ENCODE peak calls at places on chromosomes 16 and 17, in eight cellular contexts. One of them, this sample, is unnamed.

GRCh38 chr16:85970712-85971220 is 71.8 kb downstream of the IRF8 start:
- DNase-seq in A549: no peak
- DNase-seq in breast epithelium: no peak
- DNase-seq in GM12865: no peak
- DNase-seq in AG10803: no peak
- DNase-seq in GM23338: no peak
- DNase-seq in hepatocyte: peak; percentile 40
- DNase-seq in astrocyte: peak; percentile 66
- DNase-seq in this sample: no peak

GRCh38 chr17:28031174-28031573 is 11.3 kb upstream of the NLK start:
- DNase-seq in AG10803: no peak
- DNase-seq in GM23338: no peak
- DNase-seq in breast epithelium: no peak
- DNase-seq in GM12865: no peak
- DNase-seq in A549: no peak
- DNase-seq in astrocyte: no peak
- DNase-seq in hepatocyte: no peak
- DNase-seq in this sample: no peak

GRCh38 chr16:52528393-52529080 is 18.4 kb downstream of the TOX3 start:
- DNase-seq in A549: no peak
- DNase-seq in hepatocyte: no peak
- DNase-seq in astrocyte: no peak
- DNase-seq in GM12865: no peak
- DNase-seq in breast epithelium: no peak
- DNase-seq in AG10803: no peak
- DNase-seq in GM23338: peak; percentile 36
- DNase-seq in this sample: no peak

GRCh38 chr16:14525596-14525995 is 104.5 kb downstream of the PARN start:
- DNase-seq in hepatocyte: no peak
- DNase-seq in GM23338: no peak
- DNase-seq in GM12865: no peak
- DNase-seq in astrocyte: no peak
- DNase-seq in AG10803: no peak
- DNase-seq in breast epithelium: no peak
- DNase-seq in A549: no peak
- DNase-seq in this sample: no peak

GRCh38 chr16:68590201-68590994 is 51.3 kb downstream of the ZFP90 start:
- DNase-seq in A549: peak; percentile 48
- DNase-seq in hepatocyte: peak; percentile 81
- DNase-seq in breast epithelium: peak; percentile 73
- DNase-seq in GM23338: peak; percentile 93
- DNase-seq in GM12865: peak; percentile 72
- DNase-seq in AG10803: peak; percentile 42
- DNase-seq in astrocyte: peak; percentile 26
- DNase-seq in this sample: peak; percentile 53

GRCh38 chr16:20676867-20677266 is 20.6 kb downstream of the ACSM1 start:
- DNase-seq in AG10803: no peak
- DNase-seq in GM12865: no peak
- DNase-seq in GM23338: no peak
- DNase-seq in A549: no peak
- DNase-seq in astrocyte: no peak
- DNase-seq in breast epithelium: no peak
- DNase-seq in hepatocyte: no peak
- DNase-seq in this sample: no peak

GRCh38 chr16:75052481-75053211 is 53.8 kb downstream of the ZNRF1 start:
- DNase-seq in hepatocyte: no peak
- DNase-seq in GM23338: peak; percentile 65
- DNase-seq in breast epithelium: no peak
- DNase-seq in astrocyte: no peak
- DNase-seq in A549: no peak
- DNase-seq in AG10803: no peak
- DNase-seq in GM12865: no peak
- DNase-seq in this sample: no peak

GRCh38 chr17:27339836-27340550 is 46.1 kb downstream of the WSB1 start:
- DNase-seq in astrocyte: no peak
- DNase-seq in A549: peak; percentile 46
- DNase-seq in hepatocyte: no peak
- DNase-seq in breast epithelium: no peak
- DNase-seq in AG10803: no peak
- DNase-seq in GM23338: no peak
- DNase-seq in GM12865: peak; percentile 47
- DNase-seq in this sample: no peak

GRCh38 chr17:77619851-77620250 is 338.7 kb upstream of the TNRC6C start:
- DNase-seq in A549: no peak
- DNase-seq in GM12865: no peak
- DNase-seq in GM23338: no peak
- DNase-seq in hepatocyte: no peak
- DNase-seq in AG10803: peak; percentile 64
- DNase-seq in astrocyte: peak; percentile 86
- DNase-seq in breast epithelium: no peak
- DNase-seq in this sample: peak; percentile 71

GRCh38 chr16:55035037-55035436 is 104.4 kb downstream of the IRX5 start:
- DNase-seq in GM12865: peak; percentile 34
- DNase-seq in AG10803: no peak
- DNase-seq in hepatocyte: peak; percentile 61
- DNase-seq in astrocyte: no peak
- DNase-seq in A549: peak; percentile 39
- DNase-seq in breast epithelium: no peak
- DNase-seq in GM23338: peak; percentile 90
- DNase-seq in this sample: no peak

GRCh38 chr16:80299416-80299815 is 241.4 kb upstream of the DYNLRB2 start:
- DNase-seq in GM12865: no peak
- DNase-seq in GM23338: no peak
- DNase-seq in breast epithelium: no peak
- DNase-seq in A549: no peak
- DNase-seq in astrocyte: peak; percentile 16
- DNase-seq in hepatocyte: peak; percentile 13
- DNase-seq in AG10803: peak; percentile 46
- DNase-seq in this sample: no peak

GRCh38 chr17:14359251-14359939 is 58.5 kb downstream of the HS3ST3B1 start:
- DNase-seq in AG10803: no peak
- DNase-seq in GM12865: peak; percentile 63
- DNase-seq in A549: no peak
- DNase-seq in GM23338: no peak
- DNase-seq in astrocyte: no peak
- DNase-seq in hepatocyte: no peak
- DNase-seq in breast epithelium: no peak
- DNase-seq in this sample: no peak

GRCh38 chr16:3961449-3961849 is 80.9 kb upstream of the CREBBP start:
- DNase-seq in AG10803: peak; percentile 58
- DNase-seq in astrocyte: peak; percentile 47
- DNase-seq in GM12865: no peak
- DNase-seq in GM23338: peak; percentile 48
- DNase-seq in A549: peak; percentile 41
- DNase-seq in breast epithelium: no peak
- DNase-seq in hepatocyte: no peak
- DNase-seq in this sample: no peak

GRCh38 chr16:4698321-4699029 is 5.1 kb downstream of the NUDT16L1 start:
- DNase-seq in GM23338: no peak
- DNase-seq in astrocyte: no peak
- DNase-seq in hepatocyte: peak; percentile 6
- DNase-seq in breast epithelium: no peak
- DNase-seq in GM12865: no peak
- DNase-seq in A549: no peak
- DNase-seq in AG10803: no peak
- DNase-seq in this sample: no peak

GRCh38 chr16:53404959-53405358 is 29.3 kb upstream of the RBL2 start:
- DNase-seq in GM23338: no peak
- DNase-seq in GM12865: no peak
- DNase-seq in AG10803: no peak
- DNase-seq in astrocyte: no peak
- DNase-seq in hepatocyte: no peak
- DNase-seq in A549: no peak
- DNase-seq in breast epithelium: no peak
- DNase-seq in this sample: peak; percentile 8

GRCh38 chr17:6574689-6575595 is 18.6 kb upstream of the PITPNM3 start:
- DNase-seq in A549: no peak
- DNase-seq in GM12865: peak; percentile 58
- DNase-seq in hepatocyte: no peak
- DNase-seq in astrocyte: peak; percentile 71
- DNase-seq in breast epithelium: no peak
- DNase-seq in AG10803: peak; percentile 65
- DNase-seq in GM23338: no peak
- DNase-seq in this sample: peak; percentile 65

GRCh38 chr16:17105239-17105721 is 365.5 kb downstream of the XYLT1 start:
- DNase-seq in astrocyte: peak; percentile 26
- DNase-seq in hepatocyte: no peak
- DNase-seq in breast epithelium: no peak
- DNase-seq in GM12865: no peak
- DNase-seq in GM23338: peak; percentile 4
- DNase-seq in AG10803: peak; percentile 2
- DNase-seq in A549: no peak
- DNase-seq in this sample: no peak

GRCh38 chr16:85083051-85083639 is 29.1 kb downstream of the CIBAR2 start:
- DNase-seq in astrocyte: no peak
- DNase-seq in breast epithelium: no peak
- DNase-seq in hepatocyte: no peak
- DNase-seq in GM23338: peak; percentile 83
- DNase-seq in A549: no peak
- DNase-seq in GM12865: no peak
- DNase-seq in AG10803: no peak
- DNase-seq in this sample: no peak

GRCh38 chr16:90077757-90078593 is 844 bp upstream of the PRDM7 start:
- DNase-seq in hepatocyte: peak; percentile 51
- DNase-seq in breast epithelium: no peak
- DNase-seq in A549: peak; percentile 10
- DNase-seq in GM23338: peak; percentile 55
- DNase-seq in AG10803: peak; percentile 40
- DNase-seq in GM12865: peak; percentile 58
- DNase-seq in astrocyte: peak; percentile 26
- DNase-seq in this sample: peak; percentile 46
- TF ChIP-seq CTCF in hepatocyte: peak; percentile 6
- TF ChIP-seq CTCF in breast epithelium: no peak
- TF ChIP-seq CTCF in A549: no peak
- TF ChIP-seq CTCF in GM23338: peak; percentile 12
- TF ChIP-seq CTCF in AG10803: peak; percentile 24
- TF ChIP-seq CTCF in GM12865: peak; percentile 2
- TF ChIP-seq CTCF in astrocyte: no peak
- TF ChIP-seq CTCF in this sample: no peak

DNA sequence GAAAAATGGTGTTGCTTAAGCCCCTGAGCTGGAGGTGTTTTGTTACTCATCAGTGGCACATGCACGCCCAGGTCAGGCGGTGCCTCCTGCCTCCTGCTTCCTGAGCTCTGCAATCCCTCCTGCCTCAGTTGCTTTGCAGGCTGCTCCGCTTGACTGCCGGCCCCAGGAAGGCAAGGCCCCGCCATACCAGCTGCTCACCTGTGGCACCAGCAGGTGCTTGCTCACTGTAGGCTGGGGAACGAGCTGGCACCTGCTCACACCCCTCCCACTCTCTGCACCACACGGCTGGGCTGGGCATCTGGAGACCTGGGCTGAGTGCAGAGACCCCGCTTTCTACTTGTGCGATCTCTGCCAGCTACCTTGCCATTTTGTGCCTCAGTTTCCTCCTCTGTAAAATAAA is 200.2 kb downstream of the RBFOX3 start:
- DNase-seq in GM23338: no peak
- DNase-seq in astrocyte: no peak
- DNase-seq in hepatocyte: no peak
- DNase-seq in AG10803: no peak
- DNase-seq in GM12865: no peak
- DNase-seq in A549: no peak
- DNase-seq in breast epithelium: no peak
- DNase-seq in this sample: no peak
- H3K4me3 ChIP-seq in GM23338: no peak overlapping the region
- H3K4me3 ChIP-seq in astrocyte: no peak overlapping the region
- H3K4me3 ChIP-seq in hepatocyte: no peak overlapping the region
- H3K4me3 ChIP-seq in AG10803: no peak overlapping the region
- H3K4me3 ChIP-seq in GM12865: no peak overlapping the region
- H3K4me3 ChIP-seq in A549: no peak overlapping the region
- H3K4me3 ChIP-seq in breast epithelium: no peak overlapping the region
- H3K4me3 ChIP-seq in this sample: no peak overlapping the region

GRCh38 chr17:17741346-17742023 is 60.2 kb downstream of the RAI1 start:
- DNase-seq in GM12865: no peak
- DNase-seq in GM23338: peak; percentile 67
- DNase-seq in A549: no peak
- DNase-seq in hepatocyte: peak; percentile 67
- DNase-seq in breast epithelium: no peak
- DNase-seq in AG10803: peak; percentile 47
- DNase-seq in astrocyte: peak; percentile 39
- DNase-seq in this sample: peak; percentile 31
- TF ChIP-seq CTCF in GM12865: no peak
- TF ChIP-seq CTCF in GM23338: no peak
- TF ChIP-seq CTCF in A549: no peak
- TF ChIP-seq CTCF in hepatocyte: no peak
- TF ChIP-seq CTCF in breast epithelium: no peak
- TF ChIP-seq CTCF in AG10803: peak; percentile 48
- TF ChIP-seq CTCF in astrocyte: no peak
- TF ChIP-seq CTCF in this sample: peak; percentile 22

GRCh38 chr17:49224997-49225337 is 5.6 kb downstream of the PHOSPHO1 start:
- DNase-seq in GM12865: no peak
- DNase-seq in hepatocyte: no peak
- DNase-seq in AG10803: no peak
- DNase-seq in GM23338: no peak
- DNase-seq in breast epithelium: no peak
- DNase-seq in astrocyte: no peak
- DNase-seq in A549: no peak
- DNase-seq in this sample: no peak
- H3K4me3 ChIP-seq in GM12865: no peak overlapping the region
- H3K4me3 ChIP-seq in hepatocyte: peak overlapping the region; percentile 5
- H3K4me3 ChIP-seq in AG10803: no peak overlapping the region
- H3K4me3 ChIP-seq in GM23338: peak overlapping the region; percentile 70
- H3K4me3 ChIP-seq in breast epithelium: peak overlapping the region; percentile 22
- H3K4me3 ChIP-seq in astrocyte: no peak overlapping the region
- H3K4me3 ChIP-seq in A549: no peak overlapping the region
- H3K4me3 ChIP-seq in this sample: no peak overlapping the region

GRCh38 chr17:70772761-70773160 is 603.4 kb downstream of the KCNJ2 start:
- DNase-seq in AG10803: no peak
- DNase-seq in astrocyte: no peak
- DNase-seq in A549: no peak
- DNase-seq in breast epithelium: no peak
- DNase-seq in GM23338: no peak
- DNase-seq in hepatocyte: no peak
- DNase-seq in GM12865: no peak
- DNase-seq in this sample: no peak

GRCh38 chr17:70763018-70763417 is 593.7 kb downstream of the KCNJ2 start:
- DNase-seq in AG10803: no peak
- DNase-seq in GM12865: no peak
- DNase-seq in A549: no peak
- DNase-seq in astrocyte: no peak
- DNase-seq in GM23338: no peak
- DNase-seq in hepatocyte: no peak
- DNase-seq in breast epithelium: no peak
- DNase-seq in this sample: no peak

GRCh38 chr17:70767102-70767701 is 597.9 kb downstream of the KCNJ2 start:
- DNase-seq in breast epithelium: no peak
- DNase-seq in astrocyte: peak; percentile 18
- DNase-seq in GM23338: peak; percentile 60
- DNase-seq in hepatocyte: peak; percentile 56
- DNase-seq in A549: peak; percentile 29
- DNase-seq in AG10803: peak; percentile 47
- DNase-seq in GM12865: peak; percentile 32
- DNase-seq in this sample: peak; percentile 78
- TF ChIP-seq CTCF in breast epithelium: peak; percentile 36
- TF ChIP-seq CTCF in astrocyte: peak; percentile 88
- TF ChIP-seq CTCF in GM23338: peak; percentile 68
- TF ChIP-seq CTCF in hepatocyte: peak; percentile 84
- TF ChIP-seq CTCF in A549: peak; percentile 89
- TF ChIP-seq CTCF in AG10803: peak; percentile 86
- TF ChIP-seq CTCF in GM12865: peak; percentile 54
- TF ChIP-seq CTCF in this sample: peak; percentile 71

This sample was measured in fibroblast of pulmonary artery.